ENCODE peak calls at places on chromosomes 7 and 10, in eight cellular contexts. Z, F, R, C, Q, H, O and D are unnamed samples. For H3K27me3, the result is how much of the 10 kb centered on the place peaks cover.

GRCh38 chr7:70595741-70596574 is 536.0 kb upstream of the GALNT17 start:
- DNase-seq in Z (no peak), F (no peak), R (no peak), C (peak), Q (peak), H (no peak), O (no peak), D (no peak)

GRCh38 chr7:75652788-75653187 is 86.0 kb downstream of the HIP1 start:
- DNase-seq in Z (no peak), F (no peak), R (no peak), C (no peak), Q (no peak), H (no peak), O (no peak), D (no peak)

GRCh38 chr10:72727128-72727527 is 35.2 kb downstream of the MCU start:
- DNase-seq in Z (no peak), F (no peak), R (no peak), C (no peak), Q (no peak), H (no peak), O (no peak), D (no peak)

GRCh38 chr10:15660990-15661389 is 58.7 kb downstream of the ITGA8 start:
- DNase-seq in Z (no peak), F (no peak), R (no peak), C (no peak), Q (no peak), H (no peak), O (no peak), D (no peak)

GRCh38 chr10:30127120-30127541 is 67.7 kb upstream of the JCAD start:
- DNase-seq in Z (no peak), F (no peak), R (no peak), C (no peak), Q (no peak), H (no peak), O (no peak), D (no peak)

GRCh38 chr7:79495544-79496272 is 42.2 kb upstream of the MAGI2 start:
- DNase-seq in Z (no peak), F (no peak), R (no peak), C (no peak), Q (no peak), H (peak), O (no peak), D (no peak)

GRCh38 chr7:112938895-112939588 is 147.6 kb downstream of the GPR85 start:
- DNase-seq in Z (peak), F (no peak), R (no peak), C (peak), Q (no peak), H (peak), O (peak), D (no peak)

GRCh38 chr10:36534471-36535002 is 590.9 kb upstream of the ANKRD30A start:
- DNase-seq in Z (no peak), F (no peak), R (no peak), C (no peak), Q (peak), H (peak), O (peak), D (no peak)

GRCh38 chr7:138932870-138933269 is 48.3 kb downstream of the KIAA1549 start:
- DNase-seq in Z (no peak), F (no peak), R (no peak), C (no peak), Q (no peak), H (no peak), O (no peak), D (no peak)

GRCh38 chr7:105325225-105325904 is 63.4 kb downstream of the SRPK2 start:
- DNase-seq in Z (no peak), F (no peak), R (no peak), C (no peak), Q (no peak), H (no peak), O (no peak), D (no peak)

GRCh38 chr7:4248295-4248694 is 433.8 kb upstream of the FOXK1 start:
- DNase-seq in Z (no peak), F (no peak), R (no peak), C (no peak), Q (no peak), H (no peak), O (no peak), D (no peak)

GRCh38 chr10:100996678-100997363 is 2.8 kb upstream of the LZTS2 start:
- DNase-seq in Z (peak), F (no peak), R (no peak), C (no peak), Q (no peak), H (no peak), O (no peak), D (no peak)

GRCh38 chr10:128009357-128009756 is 102.5 kb downstream of the PTPRE start:
- DNase-seq in Z (no peak), F (no peak), R (no peak), C (no peak), Q (no peak), H (no peak), O (no peak), D (no peak)

GRCh38 chr7:12769464-12769863 is 82.0 kb downstream of the ARL4A start:
- DNase-seq in Z (no peak), F (no peak), R (no peak), C (no peak), Q (no peak), H (peak), O (no peak), D (no peak)

GRCh38 chr10:93032105-93032808 is 28.3 kb upstream of the CYP26C1 start:
- DNase-seq in Z (no peak), F (no peak), R (no peak), C (no peak), Q (no peak), H (no peak), O (no peak), D (no peak)

GRCh38 chr10:91551856-91552255 is 81.0 kb downstream of the PPP1R3C start:
- DNase-seq in Z (no peak), F (no peak), R (no peak), C (no peak), Q (no peak), H (peak), O (no peak), D (no peak)

GRCh38 chr10:78741541-78741940 is 327.2 kb upstream of the ZMIZ1 start:
- DNase-seq in Z (no peak), F (no peak), R (no peak), C (no peak), Q (no peak), H (peak), O (no peak), D (no peak)

DNA sequence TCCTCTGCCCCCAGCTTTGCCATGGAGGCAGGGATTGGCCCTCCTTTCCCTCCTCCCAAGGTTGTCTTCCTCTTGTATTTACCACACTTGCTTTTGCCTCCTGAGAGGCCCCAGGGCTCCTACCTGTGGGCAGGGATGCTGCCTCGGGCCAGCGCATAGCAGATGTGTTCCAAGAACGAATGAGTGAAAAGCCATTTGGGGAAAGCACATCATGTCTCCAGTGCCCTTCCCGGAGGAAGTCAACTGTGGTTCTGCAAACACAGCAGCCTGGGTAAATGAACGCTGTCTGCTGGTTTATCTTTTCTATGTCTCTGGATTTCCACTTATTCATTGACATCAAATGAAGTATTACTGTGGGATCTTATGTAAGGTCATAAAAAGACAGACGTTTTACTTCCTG is 161.7 kb downstream of the FANK1 start:
- DNase-seq in Z (no peak), F (no peak), R (no peak), C (no peak), Q (no peak), H (no peak), O (no peak), D (no peak)
- H3K27me3 ChIP-seq in Z (under half), F (under half), R (under half), C (under half), Q (under half), H (under half), O (under half), D (under half)

DNA sequence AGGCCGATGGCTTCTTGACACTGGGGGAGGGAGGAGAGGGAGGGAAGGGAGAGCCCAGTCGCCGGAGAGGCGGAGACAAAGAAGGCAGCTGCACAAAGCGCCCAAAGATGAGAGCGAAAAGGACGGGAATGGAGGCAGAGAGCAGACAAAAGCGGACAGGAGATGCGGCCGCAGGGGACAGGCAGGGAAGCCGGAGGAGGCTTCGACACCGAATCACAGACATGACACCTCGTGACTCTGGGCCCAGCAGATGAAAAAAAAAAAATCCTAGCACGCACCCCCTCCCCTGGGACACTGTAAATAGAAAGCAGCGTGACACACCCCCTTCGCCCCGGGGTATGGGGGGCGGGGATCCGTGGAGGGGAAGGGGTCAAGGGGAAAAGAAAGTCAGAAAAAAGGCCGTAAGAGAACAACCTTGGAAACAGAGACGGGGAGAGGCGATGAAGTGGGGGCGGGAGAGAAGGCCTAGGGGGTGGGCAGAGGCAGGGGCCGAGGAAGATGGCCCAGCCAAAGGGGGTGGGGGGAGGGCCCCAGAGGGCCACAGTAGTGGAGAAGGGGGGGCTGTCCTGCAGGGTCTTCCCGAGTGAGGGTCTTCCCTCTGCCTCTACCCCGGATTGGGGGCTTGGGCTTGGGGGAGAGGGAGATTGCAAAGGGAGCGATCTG is 845 bp downstream of the NAT16 start:
- DNase-seq in Z (no peak), F (no peak), R (no peak), C (no peak), Q (no peak), H (no peak), O (no peak), D (no peak)
- H3K27me3 ChIP-seq in Z (half or more), F (under half), R (under half), C (under half), Q (under half), H (half or more), O (under half), D (under half)

GRCh38 chr7:24500599-24501451 is 72.4 kb upstream of the PALS2 start:
- DNase-seq in Z (no peak), F (no peak), R (no peak), C (no peak), Q (no peak), H (no peak), O (no peak), D (no peak)
- H3K27me3 ChIP-seq in Z (under half), F (under half), R (under half), C (under half), Q (under half), H (under half), O (under half), D (under half)

DNA sequence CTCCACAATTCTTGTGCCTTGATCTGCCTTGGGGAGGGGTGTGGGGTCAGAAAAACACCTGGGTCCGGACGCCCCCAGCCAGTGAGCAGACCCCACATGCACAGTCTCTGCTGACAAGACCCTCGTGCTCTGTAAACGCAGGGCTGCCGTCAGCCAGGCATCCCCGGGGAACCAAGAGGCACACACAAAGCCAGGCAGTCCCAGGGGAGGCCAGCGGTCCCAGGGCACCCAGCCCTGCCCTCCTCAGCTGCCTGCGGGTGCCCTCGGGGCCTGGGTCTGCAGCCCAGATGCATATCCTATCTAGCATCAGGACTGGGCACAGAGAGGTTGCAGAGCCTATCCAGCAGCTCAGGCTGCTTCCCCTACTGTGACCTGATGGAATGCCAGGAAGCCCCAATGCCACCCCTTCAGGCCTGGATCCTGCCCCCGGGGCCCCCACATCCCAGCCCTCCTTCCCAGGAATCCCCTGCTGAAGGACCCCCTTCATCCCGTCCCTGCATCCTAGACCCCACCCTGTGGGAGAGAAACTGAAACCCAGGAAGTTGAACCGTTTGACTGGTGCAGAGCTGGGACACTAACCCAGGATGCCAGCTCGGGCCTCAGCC is 92.4 kb downstream of the MICALL2 start:
- DNase-seq in Z (no peak), F (no peak), R (no peak), C (no peak), Q (no peak), H (no peak), O (no peak), D (no peak)
- H3K27me3 ChIP-seq in Z (half or more), F (under half), R (under half), C (under half), Q (under half), H (half or more), O (under half), D (under half)

DNA sequence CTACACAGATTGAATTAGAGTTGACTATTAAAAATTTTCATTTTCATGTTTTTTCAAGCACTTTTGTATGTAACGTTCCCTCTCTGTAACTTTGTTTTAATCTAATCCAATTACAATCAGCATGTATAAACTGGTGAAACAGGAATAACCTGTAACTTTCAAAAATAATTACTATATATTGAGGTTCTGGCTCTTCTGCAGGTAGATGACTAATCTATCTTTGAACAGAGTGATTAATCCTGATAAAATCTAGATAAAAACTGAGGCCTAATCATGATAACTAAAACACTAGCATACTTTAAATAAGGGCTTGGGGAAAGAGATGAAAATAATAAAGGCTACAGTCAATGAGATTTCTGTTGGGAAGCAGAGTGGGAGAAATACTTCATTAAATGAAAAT is 101.6 kb upstream of the KCND2 start:
- DNase-seq in Z (no peak), F (no peak), R (no peak), C (no peak), Q (no peak), H (no peak), O (no peak), D (no peak)
- H3K27me3 ChIP-seq in Z (under half), F (under half), R (under half), C (under half), Q (under half), H (under half), O (under half), D (under half)

DNA sequence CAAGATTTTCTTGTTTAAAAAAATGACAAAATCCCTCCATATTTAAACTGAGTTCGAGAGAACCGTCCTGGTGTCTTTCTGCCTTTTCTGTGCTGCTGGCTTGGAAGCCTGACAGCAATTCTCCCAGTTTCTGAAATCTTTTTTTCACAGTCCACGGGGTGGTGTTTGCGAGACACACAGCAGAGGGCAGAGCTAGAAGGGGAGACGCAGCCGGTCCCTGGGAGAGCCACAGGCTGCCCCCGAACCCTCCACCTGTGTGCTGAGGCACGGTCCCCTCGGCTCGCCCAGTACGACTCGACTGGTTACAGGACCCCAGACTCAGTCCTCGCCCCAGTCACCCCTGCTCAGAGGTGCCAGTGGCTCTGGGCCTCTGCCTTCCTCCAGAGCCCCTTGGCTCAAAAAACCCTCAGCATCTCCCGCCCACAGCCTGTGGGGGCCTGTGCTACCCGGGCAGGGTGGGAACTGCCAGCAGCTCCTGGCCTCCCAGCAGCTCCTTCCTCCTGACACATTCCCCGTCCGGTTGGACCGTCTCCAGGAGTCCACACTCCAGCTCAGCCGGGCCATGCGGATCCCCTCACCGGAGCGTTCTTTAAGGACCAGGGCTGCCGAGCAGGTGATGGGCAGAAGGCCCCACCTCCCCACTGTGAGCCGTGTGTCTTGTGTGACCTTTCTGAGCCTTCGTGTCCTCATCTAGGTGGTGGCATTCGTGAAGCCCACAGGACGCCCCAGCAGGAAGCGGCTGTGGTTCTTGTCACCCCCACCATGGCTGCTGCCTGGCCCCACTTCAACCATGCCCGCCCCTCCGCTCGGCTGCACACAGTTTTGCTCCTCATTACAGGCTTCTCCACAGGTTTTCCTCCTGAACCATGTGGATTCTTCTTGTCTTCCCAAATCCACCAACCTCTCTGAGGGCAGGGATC is 52.3 kb upstream of the EN2 start:
- DNase-seq in Z (peak), F (no peak), R (no peak), C (peak), Q (no peak), H (no peak), O (no peak), D (no peak)
- H3K27me3 ChIP-seq in Z (half or more), F (under half), R (under half), C (under half), Q (under half), H (under half), O (half or more), D (under half)

GRCh38 chr10:28619465-28619864 is 57.9 kb upstream of the BAMBI start:
- DNase-seq in Z (no peak), F (no peak), R (no peak), C (no peak), Q (no peak), H (no peak), O (no peak), D (no peak)

GRCh38 chr10:28620251-28620650 is 57.1 kb upstream of the BAMBI start:
- DNase-seq in Z (no peak), F (no peak), R (no peak), C (no peak), Q (no peak), H (no peak), O (no peak), D (no peak)

GRCh38 chr10:28612877-28613276 is 64.4 kb upstream of the BAMBI start:
- DNase-seq in Z (no peak), F (no peak), R (no peak), C (no peak), Q (no peak), H (no peak), O (no peak), D (no peak)

GRCh38 chr10:28616514-28616913 is 60.8 kb upstream of the BAMBI start:
- DNase-seq in Z (no peak), F (no peak), R (no peak), C (no peak), Q (no peak), H (no peak), O (no peak), D (no peak)
- H3K27me3 ChIP-seq in Z (under half), F (under half), R (under half), C (under half), Q (under half), H (under half), O (under half), D (under half)

DNA sequence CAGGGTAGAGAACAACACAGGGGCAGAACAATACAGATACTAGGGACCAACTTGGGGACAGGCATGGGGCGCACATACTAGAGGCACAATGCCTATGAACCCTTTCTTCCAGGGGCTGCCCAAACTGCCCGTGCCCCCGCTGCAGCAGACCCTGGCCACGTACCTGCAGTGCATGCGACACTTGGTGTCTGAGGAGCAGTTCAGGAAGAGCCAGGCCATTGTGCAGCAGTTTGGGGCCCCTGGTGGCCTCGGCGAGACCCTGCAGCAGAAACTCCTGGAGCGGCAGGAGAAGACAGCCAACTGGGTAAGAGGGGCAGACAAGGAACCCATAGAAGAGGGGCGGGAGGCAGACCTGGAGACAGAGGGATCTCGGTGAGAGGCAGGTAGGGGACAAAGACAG is 5.8 kb downstream of the CHAT start:
- DNase-seq in Z (no peak), F (no peak), R (no peak), C (peak), Q (no peak), H (no peak), O (peak), D (no peak)
- H3K27me3 ChIP-seq in Z (under half), F (under half), R (under half), C (under half), Q (under half), H (half or more), O (under half), D (under half)